ENCODE peak calls at places on chromosome 16, in six cellular contexts. Z is Caco-2, Q is adipocyte, E is Karpas-422, C is tibial artery, R is pancreas. M is an unnamed sample.

GRCh38 chr16:20822451-20823128 is 16.3 kb downstream of the REXO5 start:
- DNase-seq in Z (no peak), Q (no peak), E (no peak), C (no peak), R (no peak), M (no peak)

GRCh38 chr16:71564377-71564967 is 12.4 kb downstream of the TAT start:
- DNase-seq in Z (no peak), Q (no peak), E (no peak), C (no peak), R (no peak), M (peak; percentile 12)

GRCh38 chr16:678858-679807 is 1.1 kb upstream of the STUB1 start:
- DNase-seq in Z (peak; percentile 78), Q (peak; percentile 70), E (peak; percentile 85), C (peak; percentile 87), R (peak; percentile 83), M (peak; percentile 70)

GRCh38 chr16:87966685-87967185 is 15.5 kb downstream of the BANP start:
- DNase-seq in Z (no peak), Q (peak; percentile 36), E (no peak), C (peak; percentile 76), R (peak; percentile 40), M (no peak)

GRCh38 chr16:12781777-12782176 is 21.9 kb downstream of the CPPED1 start:
- DNase-seq in Z (no peak), Q (no peak), E (no peak), C (no peak), R (no peak), M (no peak)

GRCh38 chr16:88777801-88778415 is 7.1 kb downstream of the PIEZO1 start:
- DNase-seq in Z (no peak), Q (no peak), E (no peak), C (no peak), R (no peak), M (no peak)

GRCh38 chr16:54201200-54201599 is 85.4 kb downstream of the IRX3 start:
- DNase-seq in Z (no peak), Q (no peak), E (peak; percentile 66), C (no peak), R (no peak), M (no peak)

GRCh38 chr16:73329363-73330306 is 281.7 kb upstream of the ZFHX3 start:
- DNase-seq in Z (peak; percentile 64), Q (no peak), E (no peak), C (no peak), R (no peak), M (no peak)

GRCh38 chr16:1530349-1530882 is 3.0 kb upstream of the TMEM204 start:
- DNase-seq in Z (no peak), Q (no peak), E (no peak), C (no peak), R (no peak), M (no peak)

GRCh38 chr16:23496826-23497542 is 13.3 kb downstream of the GGA2 start:
- DNase-seq in Z (peak; percentile 68), Q (no peak), E (no peak), C (no peak), R (peak; percentile 51), M (peak; percentile 55)
- H3K4me1 ChIP-seq in Z (peaks cover 11% of the 10 kb centered on the region), Q (peaks cover 34% of the 10 kb centered on the region), E (peaks cover 27% of the 10 kb centered on the region), C (no peaks in the 10 kb centered on the region), R (peaks cover 27% of the 10 kb centered on the region), M (no peaks in the 10 kb centered on the region)

GRCh38 chr16:4511441-4512082 is 27.0 kb downstream of the CDIP1 start:
- DNase-seq in Z (peak; percentile 64), Q (peak; percentile 53), E (peak; percentile 51), C (no peak), R (peak; percentile 67), M (no peak)
- H3K9me3 ChIP-seq in Z (no peaks in the 10 kb centered on the region), Q (no peaks in the 10 kb centered on the region), E (no peaks in the 10 kb centered on the region), C (no peaks in the 10 kb centered on the region), R (no peaks in the 10 kb centered on the region), M (no peaks in the 10 kb centered on the region)

DNA sequence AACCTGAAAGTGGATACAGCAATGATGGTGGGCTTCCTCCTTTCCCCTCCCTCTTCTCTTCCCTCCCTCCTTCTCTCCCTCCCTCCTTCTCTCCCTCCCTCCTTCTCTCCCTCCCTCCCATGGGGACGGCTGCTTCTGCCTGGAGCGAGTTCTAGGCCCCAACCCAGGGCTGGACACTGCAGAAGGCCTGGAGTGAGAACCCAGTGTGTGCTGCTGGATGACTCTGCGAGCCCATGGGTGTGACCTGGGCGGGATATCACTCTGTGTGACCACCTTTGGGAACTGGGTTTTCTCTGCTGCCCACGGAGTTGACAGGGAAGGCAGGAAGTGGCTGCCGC is 242.6 kb upstream of the GSE1 start:
- DNase-seq in Z (no peak), Q (no peak), E (no peak), C (no peak), R (no peak), M (no peak)
- H3K4me1 ChIP-seq in Z (peaks cover 7% of the 10 kb centered on the region), Q (peaks cover 64% of the 10 kb centered on the region), E (no peaks in the 10 kb centered on the region), C (peaks cover 53% of the 10 kb centered on the region), R (no peaks in the 10 kb centered on the region), M (no peaks in the 10 kb centered on the region)

GRCh38 chr16:35365675-35366074 is 1906.3 kb downstream of the TP53TG3F start:
- DNase-seq in Z (no peak), Q (no peak), E (peak; percentile 43), C (no peak), R (no peak), M (no peak)
- H3K9me3 ChIP-seq in Z (no peaks in the 10 kb centered on the region), Q (no peaks in the 10 kb centered on the region), E (peaks cover 46% of the 10 kb centered on the region), C (no peaks in the 10 kb centered on the region), R (no peaks in the 10 kb centered on the region), M (no peaks in the 10 kb centered on the region)

DNA sequence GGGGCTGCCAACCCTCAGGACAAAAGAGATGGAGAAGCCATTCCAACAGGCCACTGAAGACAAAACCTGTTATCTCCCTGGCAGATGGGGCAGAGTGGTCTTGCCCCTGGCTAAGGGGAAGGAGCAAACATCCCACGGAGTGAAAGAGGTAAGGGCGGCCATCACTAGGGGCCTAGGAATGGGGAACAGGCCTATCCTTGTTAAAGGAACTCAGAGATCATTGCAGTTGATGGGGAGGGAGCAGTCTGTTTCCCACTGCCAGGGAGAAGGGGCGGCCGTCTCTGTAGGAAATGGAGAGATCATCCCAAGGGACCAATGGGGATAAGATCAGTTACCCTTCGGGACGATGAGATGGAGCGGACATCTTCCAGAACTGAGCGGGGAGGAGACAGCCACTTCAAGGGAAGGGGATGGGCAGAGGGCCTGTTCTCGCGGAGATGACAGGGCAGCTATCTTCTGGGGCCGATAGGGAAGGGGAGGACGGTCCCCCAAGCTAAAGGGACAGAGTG is 581 bp upstream of the TMEM208 start:
- DNase-seq in Z (no peak), Q (no peak), E (no peak), C (no peak), R (no peak), M (no peak)
- H3K4me1 ChIP-seq in Z (peaks cover 7% of the 10 kb centered on the region), Q (peaks cover 16% of the 10 kb centered on the region), E (peaks cover 30% of the 10 kb centered on the region), C (peaks cover 14% of the 10 kb centered on the region), R (no peaks in the 10 kb centered on the region), M (peaks cover 12% of the 10 kb centered on the region)

GRCh38 chr16:35573407-35573806 is 2114.0 kb downstream of the TP53TG3F start:
- DNase-seq in Z (no peak), Q (no peak), E (no peak), C (no peak), R (no peak), M (no peak)
- H3K9me3 ChIP-seq in Z (no peaks in the 10 kb centered on the region), Q (no peaks in the 10 kb centered on the region), E (peaks cover 35% of the 10 kb centered on the region), C (peaks cover 19% of the 10 kb centered on the region), R (no peaks in the 10 kb centered on the region), M (no peaks in the 10 kb centered on the region)

GRCh38 chr16:50767197-50767596 is 25.3 kb downstream of the CYLD start:
- DNase-seq in Z (no peak), Q (no peak), E (no peak), C (no peak), R (no peak), M (no peak)
- H3K4me1 ChIP-seq in Z (no peaks in the 10 kb centered on the region), Q (peaks cover 20% of the 10 kb centered on the region), E (no peaks in the 10 kb centered on the region), C (peaks cover 4% of the 10 kb centered on the region), R (no peaks in the 10 kb centered on the region), M (no peaks in the 10 kb centered on the region)

M was measured in uterus.